ENCODE peak calls at places on chromosomes 2 and 18, in eight cellular contexts. P is stimulated activated CD4-positive, alpha-beta T cell treated with anti-CD3 and anti-CD28 coated beads, Interleukin-1b, Interleukin-23, amount 100 ng/mL, for 24 hours; W is lung microvascular endothelial cell; V is activated CD4-positive, alpha-beta T cell treated with anti-CD3 and anti-CD28 coated beads, Interleukin-2, amount 50 U/mL, for 48 hours; U is LNCaP clone FGC; H is heart right ventricle; N is anterior cingulate cortex; I is NCI-H2081 treated with DMSO at 0.1 percent for 48 hours. K is an unnamed sample.

GRCh38 chr18:68267583-68267982 is 447.3 kb downstream of the TMX3 start:
- DNase-seq in P (no peak), W (no peak), V (no peak), U (no peak), H (no peak), N (no peak), I (no peak), K (no peak)

GRCh38 chr2:233718552-233718951 is at the start of gene UGT1A4:
- DNase-seq in P (no peak), W (no peak), V (no peak), U (no peak), H (no peak), N (no peak), I (no peak), K (no peak)

GRCh38 chr2:73877071-73877802 is 15.6 kb upstream of the ACTG2 start:
- DNase-seq in P (no peak), W (no peak), V (no peak), U (peak), H (no peak), N (no peak), I (no peak), K (no peak)

GRCh38 chr2:54809814-54810213 is 86.4 kb downstream of the EML6 start:
- DNase-seq in P (no peak), W (peak), V (no peak), U (no peak), H (no peak), N (no peak), I (no peak), K (no peak)

GRCh38 chr2:55052087-55053061 is 2.1 kb upstream of the RTN4 start:
- DNase-seq in P (no peak), W (peak), V (no peak), U (no peak), H (no peak), N (no peak), I (no peak), K (no peak)

GRCh38 chr2:200450288-200450687 is 59.6 kb downstream of the KCTD18 start:
- DNase-seq in P (no peak), W (no peak), V (no peak), U (no peak), H (no peak), N (no peak), I (no peak), K (no peak)

GRCh38 chr18:49899647-49900330 is 86.5 kb upstream of the ACAA2 start:
- DNase-seq in P (no peak), W (no peak), V (no peak), U (no peak), H (no peak), N (no peak), I (no peak), K (peak)

GRCh38 chr2:12718662-12719399 is 2.1 kb downstream of the TRIB2 start:
- DNase-seq in P (no peak), W (peak), V (peak), U (no peak), H (no peak), N (no peak), I (no peak), K (no peak)

GRCh38 chr18:7946724-7947377 is 379.7 kb downstream of the PTPRM start:
- DNase-seq in P (no peak), W (peak), V (no peak), U (peak), H (no peak), N (peak), I (peak), K (no peak)

GRCh38 chr18:77702686-77703085 is 453.0 kb downstream of the GALR1 start:
- DNase-seq in P (no peak), W (no peak), V (peak), U (peak), H (no peak), N (no peak), I (no peak), K (peak)

GRCh38 chr18:79617521-79618500 is 61.8 kb upstream of the CTDP1 start:
- DNase-seq in P (no peak), W (no peak), V (no peak), U (no peak), H (no peak), N (no peak), I (no peak), K (no peak)

GRCh38 chr2:127226132-127226519 is 6.0 kb upstream of the CYP27C1 start:
- DNase-seq in P (no peak), W (no peak), V (no peak), U (no peak), H (no peak), N (no peak), I (no peak), K (no peak)

GRCh38 chr18:37176307-37176934 is 347.5 kb downstream of the KIAA1328 start:
- DNase-seq in P (no peak), W (no peak), V (no peak), U (no peak), H (no peak), N (no peak), I (no peak), K (no peak)

GRCh38 chr2:112168422-112169124 is 30.4 kb downstream of the FBLN7 start:
- DNase-seq in P (no peak), W (no peak), V (no peak), U (no peak), H (no peak), N (no peak), I (no peak), K (no peak)

GRCh38 chr2:199055336-199055735 is 402.4 kb downstream of the SATB2 start:
- DNase-seq in P (no peak), W (peak), V (no peak), U (no peak), H (no peak), N (no peak), I (no peak), K (no peak)

GRCh38 chr2:55010149-55010591 is 40.1 kb downstream of the RTN4 start:
- DNase-seq in P (no peak), W (peak), V (peak), U (peak), H (no peak), N (peak), I (no peak), K (peak)

GRCh38 chr2:218400167-218400929 is 680 bp downstream of the CTDSP1 start:
- DNase-seq in P (no peak), W (peak), V (peak), U (no peak), H (peak), N (peak), I (no peak), K (no peak)

GRCh38 chr2:23447405-23447804 is 62.4 kb downstream of the KLHL29 start:
- DNase-seq in P (no peak), W (no peak), V (no peak), U (no peak), H (no peak), N (no peak), I (no peak), K (no peak)

GRCh38 chr2:159518321-159519005 is 97.9 kb downstream of the BAZ2B start:
- DNase-seq in P (no peak), W (no peak), V (no peak), U (no peak), H (no peak), N (no peak), I (no peak), K (no peak)

GRCh38 chr2:134384131-134384530 is 130.3 kb downstream of the MGAT5 start:
- DNase-seq in P (no peak), W (no peak), V (no peak), U (no peak), H (no peak), N (no peak), I (no peak), K (no peak)

GRCh38 chr2:6401301-6401700 is 464.4 kb downstream of the CMPK2 start:
- DNase-seq in P (no peak), W (no peak), V (no peak), U (no peak), H (no peak), N (no peak), I (no peak), K (no peak)

GRCh38 chr2:222671259-222672067 is at the start of gene MOGAT1:
- DNase-seq in P (no peak), W (no peak), V (no peak), U (no peak), H (peak), N (peak), I (no peak), K (no peak)

GRCh38 chr2:67974564-67975430 is 88.0 kb downstream of the C1D start:
- DNase-seq in P (no peak), W (peak), V (no peak), U (no peak), H (peak), N (peak), I (no peak), K (no peak)

GRCh38 chr2:145909781-145910180 is 1389.9 kb upstream of the ZEB2 start:
- DNase-seq in P (no peak), W (no peak), V (no peak), U (no peak), H (no peak), N (no peak), I (no peak), K (no peak)

GRCh38 chr2:240060977-240061591 is 7.8 kb upstream of the OR6B3 start:
- DNase-seq in P (peak), W (peak), V (peak), U (peak), H (no peak), N (no peak), I (no peak), K (peak)

GRCh38 chr2:118584877-118585276 is 262.6 kb downstream of the EN1 start:
- DNase-seq in P (no peak), W (no peak), V (no peak), U (no peak), H (no peak), N (no peak), I (no peak), K (no peak)

GRCh38 chr2:130756041-130756720 is 841 bp downstream of the AMER3 start:
- DNase-seq in P (peak), W (peak), V (no peak), U (no peak), H (no peak), N (peak), I (no peak), K (no peak)

GRCh38 chr18:449374-449773 is 51.1 kb downstream of the COLEC12 start:
- DNase-seq in P (no peak), W (no peak), V (no peak), U (peak), H (no peak), N (no peak), I (no peak), K (no peak)

GRCh38 chr2:128236491-128237035 is 82.1 kb downstream of the HS6ST1 start:
- DNase-seq in P (no peak), W (peak), V (no peak), U (no peak), H (no peak), N (no peak), I (no peak), K (no peak)

GRCh38 chr18:27604583-27604982 is 419.5 kb upstream of the CHST9 start:
- DNase-seq in P (no peak), W (peak), V (no peak), U (no peak), H (no peak), N (no peak), I (no peak), K (no peak)

GRCh38 chr18:9348079-9348671 is 13.6 kb downstream of the TWSG1 start:
- DNase-seq in P (no peak), W (peak), V (no peak), U (no peak), H (no peak), N (no peak), I (no peak), K (no peak)

GRCh38 chr2:132668986-132669853 is 785 bp downstream of the LYPD1 start:
- DNase-seq in P (no peak), W (no peak), V (no peak), U (no peak), H (no peak), N (no peak), I (no peak), K (no peak)

GRCh38 chr18:62829936-62830335 is 114.6 kb downstream of the PHLPP1 start:
- DNase-seq in P (no peak), W (no peak), V (no peak), U (no peak), H (no peak), N (no peak), I (no peak), K (no peak)

GRCh38 chr18:74652392-74652988 is 54.8 kb downstream of the ZNF407 start:
- DNase-seq in P (no peak), W (peak), V (no peak), U (no peak), H (no peak), N (no peak), I (peak), K (peak)

GRCh38 chr18:8890957-8891464 is 185.7 kb downstream of the MTCL1 start:
- DNase-seq in P (no peak), W (peak), V (no peak), U (no peak), H (no peak), N (no peak), I (no peak), K (no peak)

GRCh38 chr18:63157293-63158011 is 162.1 kb downstream of the BCL2 start:
- DNase-seq in P (no peak), W (no peak), V (peak), U (no peak), H (no peak), N (no peak), I (no peak), K (no peak)